ENCODE peak calls at places on chromosomes 4 and X, in six cellular contexts. Q is neural crest cell; U is non-pigmented ciliary epithelial cell; D is neural progenitor cell; P is activated CD4-positive, CD25-positive, alpha-beta regulatory T cell; V is LoVo. L is an unnamed sample.

GRCh38 chr4:96205143-96205542 is 365.2 kb downstream of the PDHA2 start:
- DNase-seq in Q (no peak), U (no peak), D (no peak), P (no peak), V (no peak), L (no peak)

GRCh38 chr4:143186202-143186601 is 1.5 kb downstream of the USP38 start:
- DNase-seq in Q (no peak), U (no peak), D (peak), P (no peak), V (peak), L (no peak)

GRCh38 chr4:52407545-52407944 is 251.6 kb downstream of the USP46 start:
- DNase-seq in Q (no peak), U (no peak), D (no peak), P (no peak), V (no peak), L (no peak)

GRCh38 chrX:125436855-125437254 is 117.2 kb downstream of the TEX13C start:
- DNase-seq in Q (no peak), U (no peak), D (peak), P (no peak), V (no peak), L (no peak)

GRCh38 chr4:174461438-174462106 is 60.7 kb downstream of the HPGD start:
- DNase-seq in Q (no peak), U (no peak), D (no peak), P (no peak), V (peak), L (peak)

GRCh38 chrX:94045724-94046123 is 371.7 kb downstream of the FAM133A start:
- DNase-seq in Q (no peak), U (no peak), D (no peak), P (no peak), V (no peak), L (no peak)

GRCh38 chr4:127503111-127503510 is 129.6 kb upstream of the INTU start:
- DNase-seq in Q (no peak), U (no peak), D (peak), P (no peak), V (no peak), L (no peak)

GRCh38 chrX:123077671-123078070 is 106.4 kb upstream of the GRIA3 start:
- DNase-seq in Q (no peak), U (no peak), D (no peak), P (no peak), V (no peak), L (no peak)

GRCh38 chr4:26826721-26827120 is 33.9 kb upstream of the STIM2 start:
- DNase-seq in Q (no peak), U (no peak), D (no peak), P (no peak), V (peak), L (no peak)

GRCh38 chr4:77854431-77855111 is 8.1 kb upstream of the MRPL1 start:
- DNase-seq in Q (no peak), U (no peak), D (no peak), P (no peak), V (no peak), L (no peak)

GRCh38 chr4:182624281-182624680 is 292.9 kb downstream of the DCTD start:
- DNase-seq in Q (no peak), U (no peak), D (no peak), P (no peak), V (no peak), L (no peak)

GRCh38 chr4:95835672-95836071 is 4.2 kb upstream of the PDHA2 start:
- DNase-seq in Q (peak), U (no peak), D (peak), P (no peak), V (peak), L (no peak)

GRCh38 chrX:49165901-49166881 is 3.6 kb downstream of the MAGIX start:
- DNase-seq in Q (peak), U (no peak), D (peak), P (peak), V (no peak), L (no peak)

GRCh38 chr4:112083587-112084347 is 61.5 kb upstream of the FAM241A start:
- DNase-seq in Q (no peak), U (peak), D (no peak), P (no peak), V (peak), L (peak)

GRCh38 chr4:72846280-72847111 is 223.0 kb downstream of the COX18 start:
- DNase-seq in Q (peak), U (no peak), D (peak), P (no peak), V (peak), L (no peak)

GRCh38 chrX:68498044-68498507 is 775 bp upstream of the YIPF6 start:
- DNase-seq in Q (no peak), U (no peak), D (no peak), P (no peak), V (peak), L (peak)

GRCh38 chrX:78555401-78555980 is 103.6 kb downstream of the RTL3 start:
- DNase-seq in Q (no peak), U (no peak), D (no peak), P (no peak), V (peak), L (peak)

GRCh38 chr4:163556169-163556568 is 61.7 kb downstream of the TMA16 start:
- DNase-seq in Q (no peak), U (no peak), D (no peak), P (no peak), V (no peak), L (peak)

GRCh38 chr4:53576218-53576617 is 15.1 kb downstream of the LNX1 start:
- DNase-seq in Q (no peak), U (no peak), D (no peak), P (no peak), V (no peak), L (no peak)

GRCh38 chr4:75002381-75002780 is 69.5 kb downstream of the PARM1 start:
- DNase-seq in Q (no peak), U (no peak), D (no peak), P (no peak), V (no peak), L (no peak)

GRCh38 chrX:138748480-138748879 is 37.0 kb upstream of the FGF13 start:
- DNase-seq in Q (no peak), U (no peak), D (peak), P (no peak), V (no peak), L (peak)

GRCh38 chr4:90187148-90187884 is 60.1 kb downstream of the CCSER1 start:
- DNase-seq in Q (no peak), U (no peak), D (no peak), P (no peak), V (no peak), L (no peak)

GRCh38 chr4:8435656-8436121 is 4.8 kb downstream of the ACOX3 start:
- DNase-seq in Q (no peak), U (no peak), D (no peak), P (no peak), V (peak), L (no peak)

GRCh38 chr4:130760246-130760645 is 1664.3 kb downstream of the C4orf33 start:
- DNase-seq in Q (no peak), U (no peak), D (no peak), P (no peak), V (no peak), L (no peak)

GRCh38 chr4:3389186-3389878 is 52.4 kb upstream of the HGFAC start:
- DNase-seq in Q (no peak), U (no peak), D (no peak), P (no peak), V (no peak), L (no peak)

GRCh38 chr4:173227753-173228152 is 59.1 kb downstream of the GALNT7 start:
- DNase-seq in Q (no peak), U (no peak), D (no peak), P (no peak), V (no peak), L (no peak)

GRCh38 chrX:119605739-119606507 is at the start of gene NKRF:
- DNase-seq in Q (peak), U (peak), D (peak), P (peak), V (peak), L (peak)

GRCh38 chr4:42015438-42015837 is 25.1 kb downstream of the SLC30A9 start:
- DNase-seq in Q (no peak), U (no peak), D (no peak), P (no peak), V (no peak), L (no peak)

GRCh38 chrX:9352243-9352642 is 112.6 kb upstream of the TBL1X start:
- DNase-seq in Q (no peak), U (no peak), D (no peak), P (no peak), V (no peak), L (no peak)

GRCh38 chr4:166153539-166153938 is 280.5 kb downstream of the TLL1 start:
- DNase-seq in Q (no peak), U (no peak), D (no peak), P (no peak), V (no peak), L (no peak)

GRCh38 chrX:44675364-44676024 is 132.8 kb upstream of the FUNDC1 start:
- DNase-seq in Q (no peak), U (peak), D (no peak), P (no peak), V (peak), L (peak)

GRCh38 chr4:15654556-15655222 is 468 bp downstream of the FBXL5 start:
- DNase-seq in Q (peak), U (no peak), D (peak), P (peak), V (peak), L (peak)

GRCh38 chrX:130085551-130085986 is 24.7 kb downstream of the ELF4 start:
- DNase-seq in Q (no peak), U (no peak), D (no peak), P (no peak), V (no peak), L (no peak)

GRCh38 chrX:42992199-42992943 is 214.4 kb upstream of the PPP1R2C start:
- DNase-seq in Q (no peak), U (no peak), D (no peak), P (no peak), V (peak), L (peak)

L was measured in RCC 7860.